ENCODE peak calls at places on chromosome 11, in seven cellular contexts. G, W, S, U, Q, P and A are unnamed samples.

GRCh38 chr11:101765932-101766331 is 148.9 kb upstream of the CEP126 start:
- DNase-seq in G (no peak), W (no peak), S (no peak), U (no peak), Q (no peak), P (no peak), A (no peak)

GRCh38 chr11:102836290-102836875 is 7.0 kb downstream of the MMP3 start:
- DNase-seq in G (no peak), W (peak), S (no peak), U (no peak), Q (no peak), P (no peak), A (no peak)

GRCh38 chr11:85182437-85183109 is 444.6 kb downstream of the DLG2 start:
- DNase-seq in G (no peak), W (no peak), S (no peak), U (peak), Q (no peak), P (no peak), A (peak)

GRCh38 chr11:44840526-44840925 is 110.2 kb downstream of the TP53I11 start:
- DNase-seq in G (no peak), W (no peak), S (no peak), U (no peak), Q (no peak), P (no peak), A (no peak)

GRCh38 chr11:87263979-87264378 is 226.2 kb downstream of the TMEM135 start:
- DNase-seq in G (no peak), W (no peak), S (no peak), U (no peak), Q (no peak), P (no peak), A (no peak)

GRCh38 chr11:84407091-84407490 is 1120.9 kb upstream of the CCDC90B start:
- DNase-seq in G (no peak), W (no peak), S (no peak), U (no peak), Q (no peak), P (no peak), A (no peak)

GRCh38 chr11:123457187-123457770 is 27.2 kb downstream of the GRAMD1B start:
- DNase-seq in G (no peak), W (no peak), S (no peak), U (no peak), Q (no peak), P (no peak), A (no peak)

GRCh38 chr11:132026746-132027145 is 656.3 kb downstream of the NTM start:
- DNase-seq in G (no peak), W (no peak), S (no peak), U (no peak), Q (no peak), P (no peak), A (no peak)

GRCh38 chr11:40388097-40388818 is 1071.2 kb downstream of the LRRC4C start:
- DNase-seq in G (no peak), W (no peak), S (no peak), U (no peak), Q (no peak), P (no peak), A (no peak)

GRCh38 chr11:1234054-1234720 is 11.3 kb downstream of the MUC5B start:
- DNase-seq in G (no peak), W (peak), S (no peak), U (no peak), Q (peak), P (no peak), A (no peak)

GRCh38 chr11:124983674-124984511 is 29.9 kb downstream of the CCDC15 start:
- DNase-seq in G (no peak), W (no peak), S (no peak), U (no peak), Q (no peak), P (no peak), A (no peak)

GRCh38 chr11:47992959-47993820 is 12.8 kb downstream of the PTPRJ start:
- DNase-seq in G (no peak), W (no peak), S (no peak), U (no peak), Q (peak), P (no peak), A (no peak)

GRCh38 chr11:118938491-118939411 is 13.0 kb upstream of the BCL9L start:
- DNase-seq in G (no peak), W (no peak), S (no peak), U (no peak), Q (no peak), P (no peak), A (peak)

GRCh38 chr11:61174949-61175348 is 13.7 kb upstream of the VPS37C start:
- DNase-seq in G (no peak), W (no peak), S (no peak), U (no peak), Q (no peak), P (no peak), A (no peak)

GRCh38 chr11:115471367-115471766 is 32.8 kb downstream of the CADM1 start:
- DNase-seq in G (no peak), W (no peak), S (no peak), U (no peak), Q (no peak), P (no peak), A (no peak)